ENCODE peak calls at places on chromosome 12, in seven cellular contexts. One of them, this sample, is unnamed.

GRCh38 chr12:5565933-5566632 is 134.2 kb downstream of the NTF3 start:
- DNase-seq in ovary: no peak
- DNase-seq in GM12891: no peak
- DNase-seq in pancreas: no peak
- DNase-seq in activated T-helper 1 cell treated with anti-CD3 and anti-CD28 coated beads, Interleukin-12 subunit alpha, Interleukin-12 subunit beta, Interleukin-2, Interleukin-4 antibody, amounts not matched to agents 30 ng/mL and 10 ng/mL and 1 ng/mL, durations not matched to agents 14 hours and 24 hours and 36 hours: no peak
- DNase-seq in T-helper 9 cell: no peak
- DNase-seq in NCI-H774: no peak
- DNase-seq in this sample: no peak

GRCh38 chr12:106084048-106084671 is 54.6 kb downstream of the NUAK1 start:
- DNase-seq in GM12891: no peak
- DNase-seq in ovary: no peak
- DNase-seq in T-helper 9 cell: no peak
- DNase-seq in activated T-helper 1 cell treated with anti-CD3 and anti-CD28 coated beads, Interleukin-12 subunit alpha, Interleukin-12 subunit beta, Interleukin-2, Interleukin-4 antibody, amounts not matched to agents 30 ng/mL and 10 ng/mL and 1 ng/mL, durations not matched to agents 14 hours and 24 hours and 36 hours: no peak
- DNase-seq in pancreas: no peak
- DNase-seq in NCI-H774: no peak
- DNase-seq in this sample: no peak

GRCh38 chr12:19695244-19696098 is 256.2 kb downstream of the AEBP2 start:
- DNase-seq in ovary: no peak
- DNase-seq in activated T-helper 1 cell treated with anti-CD3 and anti-CD28 coated beads, Interleukin-12 subunit alpha, Interleukin-12 subunit beta, Interleukin-2, Interleukin-4 antibody, amounts not matched to agents 30 ng/mL and 10 ng/mL and 1 ng/mL, durations not matched to agents 14 hours and 24 hours and 36 hours: no peak
- DNase-seq in GM12891: no peak
- DNase-seq in NCI-H774: no peak
- DNase-seq in pancreas: no peak
- DNase-seq in T-helper 9 cell: no peak
- DNase-seq in this sample: no peak

GRCh38 chr12:52032431-52032796 is 18.8 kb upstream of the NR4A1 start:
- DNase-seq in GM12891: no peak
- DNase-seq in T-helper 9 cell: no peak
- DNase-seq in ovary: peak
- DNase-seq in NCI-H774: no peak
- DNase-seq in pancreas: peak
- DNase-seq in activated T-helper 1 cell treated with anti-CD3 and anti-CD28 coated beads, Interleukin-12 subunit alpha, Interleukin-12 subunit beta, Interleukin-2, Interleukin-4 antibody, amounts not matched to agents 30 ng/mL and 10 ng/mL and 1 ng/mL, durations not matched to agents 14 hours and 24 hours and 36 hours: no peak
- DNase-seq in this sample: no peak

GRCh38 chr12:68428724-68429580 is 96.8 kb upstream of the MDM1 start:
- DNase-seq in ovary: no peak
- DNase-seq in T-helper 9 cell: no peak
- DNase-seq in pancreas: no peak
- DNase-seq in GM12891: no peak
- DNase-seq in NCI-H774: no peak
- DNase-seq in activated T-helper 1 cell treated with anti-CD3 and anti-CD28 coated beads, Interleukin-12 subunit alpha, Interleukin-12 subunit beta, Interleukin-2, Interleukin-4 antibody, amounts not matched to agents 30 ng/mL and 10 ng/mL and 1 ng/mL, durations not matched to agents 14 hours and 24 hours and 36 hours: no peak
- DNase-seq in this sample: no peak

GRCh38 chr12:109020750-109021380 is at the start of gene SVOP:
- DNase-seq in T-helper 9 cell: peak
- DNase-seq in pancreas: peak
- DNase-seq in NCI-H774: peak
- DNase-seq in GM12891: peak
- DNase-seq in activated T-helper 1 cell treated with anti-CD3 and anti-CD28 coated beads, Interleukin-12 subunit alpha, Interleukin-12 subunit beta, Interleukin-2, Interleukin-4 antibody, amounts not matched to agents 30 ng/mL and 10 ng/mL and 1 ng/mL, durations not matched to agents 14 hours and 24 hours and 36 hours: peak
- DNase-seq in ovary: peak
- DNase-seq in this sample: no peak

GRCh38 chr12:1929241-1929984 is 11.0 kb upstream of the CACNA2D4 start:
- DNase-seq in activated T-helper 1 cell treated with anti-CD3 and anti-CD28 coated beads, Interleukin-12 subunit alpha, Interleukin-12 subunit beta, Interleukin-2, Interleukin-4 antibody, amounts not matched to agents 30 ng/mL and 10 ng/mL and 1 ng/mL, durations not matched to agents 14 hours and 24 hours and 36 hours: no peak
- DNase-seq in ovary: no peak
- DNase-seq in pancreas: peak
- DNase-seq in T-helper 9 cell: no peak
- DNase-seq in NCI-H774: no peak
- DNase-seq in GM12891: no peak
- DNase-seq in this sample: peak

GRCh38 chr12:7751394-7751793 is 4.2 kb upstream of the CLEC4C start:
- DNase-seq in ovary: no peak
- DNase-seq in NCI-H774: no peak
- DNase-seq in pancreas: no peak
- DNase-seq in T-helper 9 cell: no peak
- DNase-seq in activated T-helper 1 cell treated with anti-CD3 and anti-CD28 coated beads, Interleukin-12 subunit alpha, Interleukin-12 subunit beta, Interleukin-2, Interleukin-4 antibody, amounts not matched to agents 30 ng/mL and 10 ng/mL and 1 ng/mL, durations not matched to agents 14 hours and 24 hours and 36 hours: no peak
- DNase-seq in GM12891: no peak
- DNase-seq in this sample: no peak

GRCh38 chr12:42141981-42142606 is 2.6 kb downstream of the GXYLT1 start:
- DNase-seq in ovary: no peak
- DNase-seq in T-helper 9 cell: no peak
- DNase-seq in pancreas: no peak
- DNase-seq in NCI-H774: no peak
- DNase-seq in GM12891: no peak
- DNase-seq in activated T-helper 1 cell treated with anti-CD3 and anti-CD28 coated beads, Interleukin-12 subunit alpha, Interleukin-12 subunit beta, Interleukin-2, Interleukin-4 antibody, amounts not matched to agents 30 ng/mL and 10 ng/mL and 1 ng/mL, durations not matched to agents 14 hours and 24 hours and 36 hours: no peak
- DNase-seq in this sample: no peak

GRCh38 chr12:26741828-26742227 is 91.2 kb downstream of the ITPR2 start:
- DNase-seq in NCI-H774: no peak
- DNase-seq in pancreas: no peak
- DNase-seq in GM12891: no peak
- DNase-seq in activated T-helper 1 cell treated with anti-CD3 and anti-CD28 coated beads, Interleukin-12 subunit alpha, Interleukin-12 subunit beta, Interleukin-2, Interleukin-4 antibody, amounts not matched to agents 30 ng/mL and 10 ng/mL and 1 ng/mL, durations not matched to agents 14 hours and 24 hours and 36 hours: no peak
- DNase-seq in T-helper 9 cell: no peak
- DNase-seq in ovary: no peak
- DNase-seq in this sample: no peak

GRCh38 chr12:27488479-27488878 is 35.5 kb upstream of the PPFIBP1 start:
- DNase-seq in GM12891: no peak
- DNase-seq in activated T-helper 1 cell treated with anti-CD3 and anti-CD28 coated beads, Interleukin-12 subunit alpha, Interleukin-12 subunit beta, Interleukin-2, Interleukin-4 antibody, amounts not matched to agents 30 ng/mL and 10 ng/mL and 1 ng/mL, durations not matched to agents 14 hours and 24 hours and 36 hours: no peak
- DNase-seq in ovary: no peak
- DNase-seq in pancreas: no peak
- DNase-seq in T-helper 9 cell: no peak
- DNase-seq in NCI-H774: no peak
- DNase-seq in this sample: no peak

GRCh38 chr12:93402333-93403311 is 24.9 kb downstream of the NUDT4 start:
- DNase-seq in activated T-helper 1 cell treated with anti-CD3 and anti-CD28 coated beads, Interleukin-12 subunit alpha, Interleukin-12 subunit beta, Interleukin-2, Interleukin-4 antibody, amounts not matched to agents 30 ng/mL and 10 ng/mL and 1 ng/mL, durations not matched to agents 14 hours and 24 hours and 36 hours: no peak
- DNase-seq in GM12891: no peak
- DNase-seq in T-helper 9 cell: no peak
- DNase-seq in pancreas: no peak
- DNase-seq in ovary: no peak
- DNase-seq in NCI-H774: no peak
- DNase-seq in this sample: no peak

GRCh38 chr12:127147724-127148123 is 1119.2 kb upstream of the TMEM132C start:
- DNase-seq in NCI-H774: no peak
- DNase-seq in T-helper 9 cell: no peak
- DNase-seq in activated T-helper 1 cell treated with anti-CD3 and anti-CD28 coated beads, Interleukin-12 subunit alpha, Interleukin-12 subunit beta, Interleukin-2, Interleukin-4 antibody, amounts not matched to agents 30 ng/mL and 10 ng/mL and 1 ng/mL, durations not matched to agents 14 hours and 24 hours and 36 hours: no peak
- DNase-seq in GM12891: no peak
- DNase-seq in pancreas: no peak
- DNase-seq in ovary: no peak
- DNase-seq in this sample: no peak

GRCh38 chr12:63930971-63931370 is 86.5 kb downstream of the SRGAP1 start:
- DNase-seq in GM12891: no peak
- DNase-seq in ovary: no peak
- DNase-seq in T-helper 9 cell: no peak
- DNase-seq in activated T-helper 1 cell treated with anti-CD3 and anti-CD28 coated beads, Interleukin-12 subunit alpha, Interleukin-12 subunit beta, Interleukin-2, Interleukin-4 antibody, amounts not matched to agents 30 ng/mL and 10 ng/mL and 1 ng/mL, durations not matched to agents 14 hours and 24 hours and 36 hours: no peak
- DNase-seq in NCI-H774: no peak
- DNase-seq in pancreas: no peak
- DNase-seq in this sample: no peak

GRCh38 chr12:107145397-107145796 is 52.0 kb upstream of the CRY1 start:
- DNase-seq in activated T-helper 1 cell treated with anti-CD3 and anti-CD28 coated beads, Interleukin-12 subunit alpha, Interleukin-12 subunit beta, Interleukin-2, Interleukin-4 antibody, amounts not matched to agents 30 ng/mL and 10 ng/mL and 1 ng/mL, durations not matched to agents 14 hours and 24 hours and 36 hours: no peak
- DNase-seq in GM12891: no peak
- DNase-seq in pancreas: no peak
- DNase-seq in NCI-H774: no peak
- DNase-seq in ovary: no peak
- DNase-seq in T-helper 9 cell: no peak
- DNase-seq in this sample: no peak

GRCh38 chr12:12976366-12976765 is 23.7 kb downstream of the HEBP1 start:
- DNase-seq in T-helper 9 cell: no peak
- DNase-seq in ovary: no peak
- DNase-seq in pancreas: no peak
- DNase-seq in GM12891: no peak
- DNase-seq in activated T-helper 1 cell treated with anti-CD3 and anti-CD28 coated beads, Interleukin-12 subunit alpha, Interleukin-12 subunit beta, Interleukin-2, Interleukin-4 antibody, amounts not matched to agents 30 ng/mL and 10 ng/mL and 1 ng/mL, durations not matched to agents 14 hours and 24 hours and 36 hours: no peak
- DNase-seq in NCI-H774: no peak
- DNase-seq in this sample: no peak